ENCODE peak calls at places on chromosomes 5 and 9, in eight cellular contexts. V is ecto neural progenitor cell; O is AML-193; F is nephron progenitor cell; J is epithelial cell of esophagus; T is psoas muscle; X is SK-N-DZ; B is activated CD8-positive, alpha-beta T cell treated with anti-CD3 and anti-CD28 coated beads for 36 hours. S is an unnamed sample.

GRCh38 chr9:912776-913175 is 63.7 kb upstream of the DMRT3 start:
- DNase-seq in V (no peak), O (no peak), F (no peak), J (no peak), T (no peak), X (no peak), B (no peak), S (no peak)

GRCh38 chr9:105647595-105648349 is 14.5 kb upstream of the TAL2 start:
- DNase-seq in V (no peak), O (no peak), F (no peak), J (peak; percentile 18), T (no peak), X (peak; percentile 16), B (no peak), S (no peak)

GRCh38 chr5:94433393-94434149 is 184.8 kb downstream of the KIAA0825 start:
- DNase-seq in V (no peak), O (peak; percentile 89), F (no peak), J (peak; percentile 73), T (no peak), X (no peak), B (no peak), S (no peak)

GRCh38 chr9:23686896-23687295 is 139.1 kb downstream of the ELAVL2 start:
- DNase-seq in V (no peak), O (no peak), F (no peak), J (no peak), T (no peak), X (no peak), B (no peak), S (no peak)

GRCh38 chr5:139886213-139886612 is 90.6 kb downstream of the PSD2 start:
- DNase-seq in V (no peak), O (no peak), F (no peak), J (no peak), T (no peak), X (no peak), B (no peak), S (no peak)

GRCh38 chr9:99140685-99141314 is 35.9 kb downstream of the TGFBR1 start:
- DNase-seq in V (peak; percentile 60), O (peak; percentile 43), F (peak; percentile 27), J (peak; percentile 58), T (no peak), X (peak; percentile 34), B (peak; percentile 52), S (peak; percentile 51)

GRCh38 chr5:73282383-73282782 is 109.4 kb downstream of the TMEM174 start:
- DNase-seq in V (no peak), O (no peak), F (no peak), J (no peak), T (no peak), X (no peak), B (no peak), S (no peak)

GRCh38 chr9:33850677-33851076 is 33.7 kb downstream of the UBE2R2 start:
- DNase-seq in V (no peak), O (no peak), F (no peak), J (no peak), T (no peak), X (no peak), B (no peak), S (no peak)

GRCh38 chr9:5230554-5230953 is 665 bp upstream of the INSL4 start:
- DNase-seq in V (no peak), O (no peak), F (no peak), J (peak; percentile 38), T (no peak), X (no peak), B (no peak), S (no peak)

GRCh38 chr5:10914741-10915480 is 153.9 kb upstream of the DAP start:
- DNase-seq in V (no peak), O (no peak), F (no peak), J (no peak), T (no peak), X (no peak), B (no peak), S (no peak)

GRCh38 chr5:171340491-171340890 is 31.4 kb downstream of the TLX3 start:
- DNase-seq in V (no peak), O (no peak), F (no peak), J (no peak), T (no peak), X (no peak), B (no peak), S (no peak)

GRCh38 chr5:3382782-3383181 is 212.8 kb upstream of the IRX1 start:
- DNase-seq in V (no peak), O (no peak), F (no peak), J (no peak), T (no peak), X (no peak), B (no peak), S (no peak)

GRCh38 chr9:764105-764524 is 77.4 kb upstream of the DMRT1 start:
- DNase-seq in V (peak; percentile 79), O (peak; percentile 79), F (peak; percentile 45), J (peak; percentile 76), T (peak; percentile 41), X (no peak), B (peak; percentile 68), S (peak; percentile 35)

GRCh38 chr5:14364096-14364495 is 217.5 kb upstream of the OTULINL start:
- DNase-seq in V (no peak), O (peak; percentile 25), F (no peak), J (no peak), T (no peak), X (no peak), B (no peak), S (no peak)

GRCh38 chr5:97097348-97098220 is 44.8 kb downstream of the LIX1 start:
- DNase-seq in V (no peak), O (peak; percentile 71), F (no peak), J (no peak), T (no peak), X (no peak), B (no peak), S (no peak)

GRCh38 chr5:94968507-94969095 is 316.3 kb downstream of the MCTP1 start:
- DNase-seq in V (peak; percentile 48), O (peak; percentile 75), F (peak; percentile 27), J (peak; percentile 75), T (no peak), X (peak; percentile 73), B (peak; percentile 28), S (peak; percentile 37)

GRCh38 chr5:6686916-6687409 is 26.3 kb upstream of the TENT4A start:
- DNase-seq in V (peak; percentile 77), O (no peak), F (peak; percentile 75), J (peak; percentile 58), T (no peak), X (no peak), B (peak; percentile 19), S (peak; percentile 35)

GRCh38 chr9:13450723-13451122 is 171.2 kb upstream of the MPDZ start:
- DNase-seq in V (no peak), O (no peak), F (no peak), J (no peak), T (no peak), X (no peak), B (no peak), S (no peak)

GRCh38 chr9:91179237-91180138 is 182.2 kb downstream of the AUH start:
- DNase-seq in V (no peak), O (no peak), F (no peak), J (peak; percentile 29), T (no peak), X (no peak), B (no peak), S (no peak)

GRCh38 chr9:78778843-78779486 is 482.0 kb downstream of the PSAT1 start:
- DNase-seq in V (no peak), O (no peak), F (no peak), J (no peak), T (no peak), X (no peak), B (no peak), S (no peak)

GRCh38 chr5:95966005-95966404 is 4.4 kb upstream of the ELL2 start:
- DNase-seq in V (no peak), O (no peak), F (no peak), J (no peak), T (no peak), X (no peak), B (no peak), S (no peak)

GRCh38 chr5:178381921-178382688 is 149.5 kb upstream of the PHYKPL start:
- DNase-seq in V (no peak), O (no peak), F (no peak), J (no peak), T (no peak), X (no peak), B (no peak), S (no peak)

GRCh38 chr5:15021286-15022046 is 149.9 kb upstream of the ANKH start:
- DNase-seq in V (no peak), O (no peak), F (no peak), J (no peak), T (no peak), X (no peak), B (no peak), S (no peak)

GRCh38 chr9:97596906-97597305 is 36.3 kb downstream of the TSTD2 start:
- DNase-seq in V (no peak), O (no peak), F (no peak), J (no peak), T (no peak), X (no peak), B (no peak), S (no peak)

GRCh38 chr5:112186401-112186990 is 232.6 kb downstream of the EPB41L4A start:
- DNase-seq in V (no peak), O (peak; percentile 48), F (peak; percentile 11), J (peak; percentile 71), T (no peak), X (peak; percentile 55), B (peak; percentile 29), S (peak; percentile 23)

GRCh38 chr5:143194206-143194605 is 209.3 kb downstream of the NR3C1 start:
- DNase-seq in V (no peak), O (peak; percentile 63), F (no peak), J (peak; percentile 64), T (no peak), X (no peak), B (no peak), S (no peak)

GRCh38 chr9:128275198-128276007 is at the start of gene GOLGA2:
- DNase-seq in V (no peak), O (no peak), F (peak; percentile 66), J (no peak), T (peak; percentile 57), X (peak; percentile 35), B (no peak), S (no peak)

GRCh38 chr9:83959061-83959460 is 21.0 kb downstream of the HNRNPK start:
- DNase-seq in V (no peak), O (no peak), F (peak; percentile 35), J (peak; percentile 42), T (no peak), X (no peak), B (no peak), S (no peak)

GRCh38 chr5:10842823-10843222 is 81.8 kb upstream of the DAP start:
- DNase-seq in V (no peak), O (no peak), F (no peak), J (no peak), T (no peak), X (no peak), B (no peak), S (no peak)

GRCh38 chr5:55101556-55102276 is 730 bp upstream of the GZMA start:
- DNase-seq in V (no peak), O (no peak), F (no peak), J (no peak), T (no peak), X (no peak), B (peak; percentile 50), S (peak; percentile 54)

GRCh38 chr9:69086769-69087168 is 51.2 kb downstream of the FXN start:
- DNase-seq in V (no peak), O (no peak), F (no peak), J (no peak), T (no peak), X (no peak), B (no peak), S (no peak)

GRCh38 chr5:159031513-159031912 is 68.2 kb downstream of the EBF1 start:
- DNase-seq in V (no peak), O (no peak), F (peak; percentile 38), J (no peak), T (no peak), X (no peak), B (no peak), S (no peak)

S was measured in DND-41.